ENCODE peak calls at places on chromosomes 11 and 22, in six cellular contexts. U is effector memory CD8-positive, alpha-beta T cell; F is activated CD4-positive, alpha-beta memory T cell treated with anti-CD3 and anti-CD28 coated beads for 36 hours; M is choroid plexus epithelial cell; I is hepatic stellate cell; H is stimulated activated naive B cell treated with anti-CD40 and anti-IgM and Interleukin-4, amounts not matched to agents 10 μg/mL and 1 μg/mL and 100 μg/mL, for 72 hours. K is an unnamed sample.

GRCh38 chr22:49540084-49540483 is 287.6 kb downstream of the BRD1 start:
- DNase-seq in U (no peak), F (no peak), I (no peak), M (no peak), H (no peak), K (no peak)

GRCh38 chr11:12121504-12121903 is 11.1 kb downstream of the MICAL2 start:
- DNase-seq in H (no peak), M (no peak), U (no peak), I (no peak), F (no peak), K (no peak)

GRCh38 chr22:49241174-49241851 is 586.4 kb downstream of the BRD1 start:
- DNase-seq in I (no peak), M (no peak), U (no peak), H (no peak), F (no peak), K (no peak)

GRCh38 chr11:7965386-7965785 is at the start of gene NLRP10:
- DNase-seq in H (no peak), U (no peak), F (no peak), M (peak), I (peak), K (no peak)

GRCh38 chr11:44309483-44310197 is at the start of gene ALX4:
- DNase-seq in M (no peak), U (no peak), F (peak), H (peak), I (peak), K (peak)

GRCh38 chr11:8832571-8833260 is 78.3 kb upstream of the AKIP1 start:
- DNase-seq in U (no peak), M (peak), H (peak), I (peak), F (peak), K (peak)

GRCh38 chr11:45543808-45544422 is 121.5 kb downstream of the CHST1 start:
- DNase-seq in I (no peak), H (no peak), U (no peak), M (peak), F (peak), K (peak)

GRCh38 chr11:16985297-16985696 is 28.9 kb downstream of the PLEKHA7 start:
- DNase-seq in F (no peak), H (no peak), U (no peak), M (no peak), I (no peak), K (no peak)

K was measured in activated naive CD4-positive, alpha-beta T cell treated with anti-CD3 and anti-CD28 coated beads for 36 hours.